ENCODE peak calls at places on chromosomes 2 and 18, in six cellular contexts. O is adrenal gland, C is A549, V is astrocyte of the spinal cord, Q is astrocyte of the cerebellum, L is lower leg skin. P is an unnamed sample.

GRCh38 chr2:209579236-209579749 is 155.4 kb downstream of the MAP2 start:
- DNase-seq in O (peak; percentile 2), C (no peak), V (peak; percentile 44), Q (peak; percentile 1), L (no peak), P (no peak)

GRCh38 chr18:24488824-24489493 is 28.5 kb downstream of the HRH4 start:
- DNase-seq in O (no peak), C (peak; percentile 18), V (peak; percentile 51), Q (peak; percentile 20), L (no peak), P (no peak)

GRCh38 chr2:55865095-55865835 is 58.3 kb downstream of the EFEMP1 start:
- DNase-seq in O (no peak), C (peak; percentile 41), V (peak; percentile 76), Q (peak; percentile 44), L (no peak), P (no peak)

GRCh38 chr2:191209346-191209745 is 35.9 kb upstream of the MYO1B start:
- DNase-seq in O (no peak), C (no peak), V (no peak), Q (no peak), L (no peak), P (no peak)

GRCh38 chr18:48841381-48842258 is 109.1 kb downstream of the SMAD7 start:
- DNase-seq in O (peak; percentile 72), C (no peak), V (no peak), Q (no peak), L (peak; percentile 50), P (no peak)

GRCh38 chr2:177246000-177246399 is 18.5 kb downstream of the NFE2L2 start:
- DNase-seq in O (peak; percentile 43), C (no peak), V (no peak), Q (no peak), L (no peak), P (no peak)

GRCh38 chr18:57131782-57132181 is 15.1 kb upstream of the BOD1L2 start:
- DNase-seq in O (no peak), C (no peak), V (no peak), Q (no peak), L (no peak), P (no peak)

GRCh38 chr2:69010437-69011194 is 2.4 kb upstream of the ANTXR1 start:
- DNase-seq in O (no peak), C (no peak), V (no peak), Q (no peak), L (no peak), P (no peak)

GRCh38 chr2:42984081-42984480 is 191.7 kb upstream of the HAAO start:
- DNase-seq in O (no peak), C (no peak), V (no peak), Q (no peak), L (no peak), P (no peak)

GRCh38 chr2:40371525-40372277 is 80.2 kb downstream of the SLC8A1 start:
- DNase-seq in O (peak; percentile 47), C (no peak), V (peak; percentile 90), Q (peak; percentile 39), L (no peak), P (no peak)
- TF ChIP-seq CTCF in O (no peak), C (no peak), V (no peak), Q (no peak), L (no peak), P (no peak)

GRCh38 chr2:34096552-34097171 is 497.6 kb upstream of the FAM98A start:
- DNase-seq in O (peak; percentile 62), C (peak; percentile 65), V (peak; percentile 75), Q (peak; percentile 65), L (peak; percentile 26), P (no peak)
- TF ChIP-seq CTCF in O (peak; percentile 48), C (peak; percentile 85), V (peak; percentile 70), Q (peak; percentile 70), L (no peak), P (peak; percentile 72)

DNA sequence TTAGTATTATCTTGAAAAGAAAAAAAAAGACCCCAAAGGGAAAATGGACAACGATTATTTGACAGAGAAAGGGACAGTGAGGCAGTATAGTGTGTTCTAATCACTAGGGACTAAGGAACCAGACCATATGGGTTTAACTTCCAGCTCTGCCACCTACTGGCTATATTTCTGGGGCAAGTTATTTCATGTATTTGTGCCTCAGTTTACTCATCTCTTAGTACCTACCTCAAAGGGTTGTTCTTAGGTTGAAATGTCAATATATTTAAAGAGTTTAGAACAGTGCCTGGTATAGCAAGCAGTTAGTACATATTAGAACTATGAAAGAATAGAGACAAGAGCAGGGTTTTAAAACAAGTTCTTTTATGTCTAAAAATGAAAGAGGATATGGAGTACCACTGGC is 42.7 kb downstream of the PRKD3 start:
- DNase-seq in O (no peak), C (no peak), V (no peak), Q (no peak), L (no peak), P (no peak)
- TF ChIP-seq CTCF in O (no peak), C (peak; percentile 16), V (peak; percentile 3), Q (no peak), L (no peak), P (no peak)

GRCh38 chr2:136207665-136208064 is 89.7 kb upstream of the CXCR4 start:
- DNase-seq in O (peak; percentile 15), C (no peak), V (no peak), Q (no peak), L (no peak), P (no peak)

GRCh38 chr2:136205615-136206014 is 87.7 kb upstream of the CXCR4 start:
- DNase-seq in O (peak; percentile 40), C (no peak), V (no peak), Q (no peak), L (peak; percentile 33), P (no peak)

GRCh38 chr2:136204959-136205358 is 87.0 kb upstream of the CXCR4 start:
- DNase-seq in O (no peak), C (no peak), V (no peak), Q (no peak), L (no peak), P (no peak)

GRCh38 chr2:136207030-136207623 is 89.2 kb upstream of the CXCR4 start:
- DNase-seq in O (peak; percentile 26), C (no peak), V (no peak), Q (no peak), L (peak; percentile 19), P (no peak)

DNA sequence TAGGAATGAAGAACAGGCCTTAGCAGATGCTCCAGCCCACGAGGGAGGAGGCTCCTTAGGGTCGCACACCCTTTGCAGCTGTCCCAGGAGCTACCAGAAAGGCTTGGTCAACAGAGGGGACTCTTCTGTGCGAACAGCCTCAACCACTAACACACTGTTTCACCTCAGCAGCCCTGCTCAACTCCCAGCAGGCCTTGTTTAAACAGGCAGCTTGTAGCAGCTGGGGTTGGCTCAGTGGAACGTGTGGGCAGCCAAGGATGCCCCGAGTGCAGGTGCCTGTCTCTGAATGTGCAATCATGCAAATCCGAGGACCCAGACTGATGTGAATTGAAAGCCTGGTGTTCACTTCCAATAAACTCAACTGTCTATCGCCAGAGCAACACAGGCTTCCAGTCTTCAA is 88.7 kb upstream of the CXCR4 start:
- DNase-seq in O (no peak), C (no peak), V (no peak), Q (no peak), L (no peak), P (no peak)
- TF ChIP-seq CTCF in O (no peak), C (no peak), V (no peak), Q (no peak), L (no peak), P (no peak)

GRCh38 chr2:227479865-227480475 is 8.0 kb downstream of the AGFG1 start:
- DNase-seq in O (no peak), C (peak; percentile 65), V (peak; percentile 29), Q (no peak), L (no peak), P (no peak)
- TF ChIP-seq CTCF in O (peak; percentile 41), C (peak; percentile 73), V (peak; percentile 30), Q (peak; percentile 15), L (no peak), P (no peak)

GRCh38 chr2:86082768-86083167 is 22.9 kb downstream of the POLR1A start:
- DNase-seq in O (no peak), C (no peak), V (no peak), Q (no peak), L (no peak), P (no peak)

GRCh38 chr2:86087936-86088850 is 17.5 kb downstream of the POLR1A start:
- DNase-seq in O (no peak), C (no peak), V (no peak), Q (no peak), L (no peak), P (no peak)
- TF ChIP-seq CTCF in O (no peak), C (peak; percentile 60), V (peak; percentile 49), Q (peak; percentile 53), L (no peak), P (peak; percentile 48)

GRCh38 chr2:119049968-119050657 is 108.1 kb downstream of the MARCO start:
- DNase-seq in O (no peak), C (no peak), V (no peak), Q (no peak), L (no peak), P (no peak)
- TF ChIP-seq CTCF in O (no peak), C (no peak), V (no peak), Q (no peak), L (no peak), P (no peak)

GRCh38 chr2:99608092-99608491 is 118.3 kb upstream of the REV1 start:
- DNase-seq in O (no peak), C (no peak), V (peak; percentile 35), Q (no peak), L (no peak), P (no peak)
- TF ChIP-seq CTCF in O (no peak), C (no peak), V (peak; percentile 33), Q (peak; percentile 45), L (no peak), P (no peak)

GRCh38 chr2:181738074-181738473 is 57.8 kb upstream of the NEUROD1 start:
- DNase-seq in O (no peak), C (peak; percentile 30), V (peak; percentile 27), Q (no peak), L (no peak), P (no peak)
- TF ChIP-seq CTCF in O (no peak), C (peak; percentile 17), V (peak; percentile 50), Q (peak; percentile 25), L (no peak), P (peak; percentile 25)

DNA sequence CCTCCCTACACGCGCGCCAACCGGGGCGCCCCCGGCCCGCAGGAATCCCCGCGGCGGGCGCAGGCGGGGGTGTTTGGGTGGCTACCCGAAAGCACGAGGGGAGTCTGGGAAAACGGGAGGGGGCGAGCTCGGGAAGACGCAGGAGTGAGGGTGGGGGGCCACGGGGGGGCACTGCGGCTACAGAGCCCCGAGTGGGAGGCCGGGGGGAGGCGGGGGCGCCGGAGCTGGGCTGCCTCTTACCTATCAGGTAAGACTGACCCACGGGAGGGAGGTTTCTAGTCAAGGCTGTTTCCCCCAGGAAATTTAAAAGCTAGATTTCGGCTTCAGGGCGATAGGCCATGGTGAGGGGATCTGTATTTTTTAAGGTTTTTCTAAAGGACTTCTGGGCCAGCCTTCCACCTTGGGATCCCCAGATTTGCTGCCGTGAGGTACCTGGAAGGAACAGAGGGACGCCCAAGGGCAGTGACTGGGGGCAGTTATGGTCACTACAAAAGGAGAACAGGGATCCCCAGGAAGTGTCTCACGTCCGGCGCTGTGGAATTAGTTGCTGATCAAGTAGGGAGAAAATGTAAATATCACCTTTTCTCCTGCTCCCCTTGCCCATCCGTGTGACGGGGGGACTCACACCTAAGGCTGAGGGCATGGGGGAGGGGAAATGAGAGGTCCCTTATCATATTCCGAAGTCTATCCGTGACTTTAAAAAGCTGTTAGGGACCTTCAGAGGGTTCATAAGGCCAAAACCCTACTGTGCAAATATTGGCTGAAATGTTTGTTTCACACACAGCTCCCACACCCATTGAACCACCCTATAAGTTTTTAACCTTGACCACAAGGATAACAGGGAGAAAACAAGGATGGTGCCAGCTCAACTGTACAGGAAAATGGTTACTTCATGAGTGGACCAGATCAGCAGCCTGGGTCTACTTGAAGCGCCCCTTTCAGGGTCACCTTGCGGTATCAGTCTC is 638 bp upstream of the IRS1 start:
- DNase-seq in O (peak; percentile 14), C (peak; percentile 75), V (peak; percentile 26), Q (no peak), L (peak; percentile 30), P (no peak)
- TF ChIP-seq CTCF in O (no peak), C (no peak), V (no peak), Q (no peak), L (no peak), P (no peak)